ENCODE peak calls at places on chromosomes 7 and 10, in four cellular contexts. N, O, Y and T are unnamed samples. For H3K4me1, the result is how much of the 10 kb centered on the place peaks cover.

GRCh38 chr7:131546126-131546525 is 10.3 kb downstream of the PODXL start:
- DNase-seq in N (no peak), O (no peak), Y (peak), T (no peak)

GRCh38 chr7:84100866-84101265 is 93.7 kb downstream of the SEMA3A start:
- DNase-seq in N (peak), O (peak), Y (no peak), T (no peak)

GRCh38 chr7:51146816-51147586 is 169.6 kb downstream of the COBL start:
- DNase-seq in N (no peak), O (no peak), Y (no peak), T (no peak)

GRCh38 chr10:43921881-43922280 is 273.2 kb upstream of the ZNF32 start:
- DNase-seq in N (no peak), O (no peak), Y (no peak), T (no peak)

GRCh38 chr7:23350466-23350865 is 51.3 kb downstream of the MALSU1 start:
- DNase-seq in N (no peak), O (no peak), Y (no peak), T (no peak)

GRCh38 chr7:41652265-41652664 is 50.6 kb downstream of the INHBA start:
- DNase-seq in N (peak), O (no peak), Y (no peak), T (no peak)

GRCh38 chr10:129470103-129470851 is 3.2 kb downstream of the MGMT start:
- DNase-seq in N (no peak), O (no peak), Y (no peak), T (no peak)

GRCh38 chr7:143354965-143355364 is 7.5 kb downstream of the FAM131B start:
- DNase-seq in N (no peak), O (no peak), Y (no peak), T (no peak)

GRCh38 chr10:124222298-124223000 is 129.1 kb upstream of the CHST15 start:
- DNase-seq in N (no peak), O (no peak), Y (no peak), T (no peak)

GRCh38 chr7:123823898-123824753 is 20.8 kb upstream of the HYAL4 start:
- DNase-seq in N (no peak), O (no peak), Y (no peak), T (no peak)

GRCh38 chr10:17171131-17171530 is 30.3 kb downstream of the TRDMT1 start:
- DNase-seq in N (peak), O (no peak), Y (no peak), T (no peak)

GRCh38 chr10:43259981-43260761 is 6.7 kb downstream of the RASGEF1A start:
- DNase-seq in N (peak), O (no peak), Y (peak), T (peak)

GRCh38 chr7:6705959-6706665 is 635 bp downstream of the ZNF12 start:
- DNase-seq in N (peak), O (peak), Y (peak), T (peak)

GRCh38 chr7:128833148-128833938 is 3.1 kb downstream of the FLNC start:
- DNase-seq in N (peak), O (no peak), Y (no peak), T (peak)

GRCh38 chr7:43501881-43502280 is 81.0 kb upstream of the STK17A start:
- DNase-seq in N (peak), O (no peak), Y (no peak), T (no peak)

GRCh38 chr7:43868681-43869017 is 668 bp downstream of the MRPS24 start:
- DNase-seq in N (no peak), O (no peak), Y (no peak), T (no peak)

GRCh38 chr7:114711244-114711643 is 210.7 kb upstream of the MDFIC start:
- DNase-seq in N (no peak), O (no peak), Y (no peak), T (no peak)

GRCh38 chr10:5447611-5448071 is 35.3 kb downstream of the NET1 start:
- DNase-seq in N (no peak), O (no peak), Y (no peak), T (no peak)

DNA sequence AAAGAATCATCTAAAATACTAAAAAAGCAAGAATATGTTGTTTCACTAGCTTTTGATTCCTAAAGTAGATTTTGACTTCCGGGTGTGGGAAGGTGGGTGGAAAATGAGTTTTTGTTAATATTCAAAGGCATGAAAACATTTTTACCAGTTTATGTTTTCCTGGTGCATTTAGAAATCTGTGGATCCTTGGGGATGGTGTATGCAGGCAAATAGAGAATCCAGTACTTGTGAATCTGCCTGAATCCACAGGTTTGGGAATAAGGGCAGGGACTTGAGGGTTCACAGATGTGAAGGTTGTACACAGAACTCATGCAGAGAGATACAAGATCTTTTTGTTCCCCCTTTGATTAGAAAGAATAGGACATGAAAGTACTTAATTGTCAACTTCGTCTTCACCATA is 22.4 kb downstream of the AUTS2 start:
- DNase-seq in N (no peak), O (no peak), Y (no peak), T (no peak)
- H3K4me1 ChIP-seq in N (half or more), O (under half), Y (under half), T (under half)

GRCh38 chr7:134669845-134670373 is 23.3 kb downstream of the BPGM start:
- DNase-seq in N (peak), O (peak), Y (peak), T (no peak)
- H3K4me3 ChIP-seq in N (no peak), O (no peak), Y (no peak), T (no peak)

GRCh38 chr10:116026315-116026714 is 246.7 kb downstream of the GFRA1 start:
- DNase-seq in N (no peak), O (peak), Y (no peak), T (no peak)
- TF ChIP-seq CTCF in N (no peak), O (no peak), Y (no peak), T (no peak)

GRCh38 chr10:119286516-119286915 is 79.1 kb downstream of the GRK5 start:
- DNase-seq in N (no peak), O (no peak), Y (no peak), T (no peak)
- H3K4me1 ChIP-seq in N (under half), O (under half), Y (under half), T (under half)

GRCh38 chr10:24118246-24118645 is 90.7 kb upstream of the KIAA1217 start:
- DNase-seq in N (peak), O (no peak), Y (no peak), T (no peak)
- H3K4me3 ChIP-seq in N (no peak), O (no peak), Y (no peak), T (no peak)

GRCh38 chr7:108973075-108973474 is 403.4 kb downstream of the DNAJB9 start:
- DNase-seq in N (peak), O (no peak), Y (no peak), T (no peak)
- TF ChIP-seq CTCF in N (no peak), O (peak), Y (peak), T (no peak)

DNA sequence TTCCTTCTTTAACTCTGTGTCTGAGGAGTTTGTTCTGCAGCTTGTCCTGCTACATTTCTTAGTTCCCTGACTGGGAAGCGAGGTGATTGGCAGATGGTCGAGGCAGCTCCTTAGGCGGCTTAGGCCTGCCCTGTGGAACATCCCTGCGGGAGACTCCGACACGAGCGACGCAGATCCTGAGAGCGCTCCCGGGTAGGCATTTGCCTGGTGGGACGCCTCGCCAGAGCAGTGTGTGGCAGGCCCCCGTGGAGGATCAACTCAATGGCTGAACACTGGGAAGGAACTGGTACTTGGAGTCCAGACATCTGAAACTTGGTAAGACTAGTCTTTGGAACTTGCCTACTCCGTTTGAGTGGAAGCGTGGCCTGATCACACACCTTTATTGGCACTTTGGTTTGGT is 42.5 kb downstream of the MAP3K8 start:
- DNase-seq in N (no peak), O (no peak), Y (no peak), T (no peak)
- H3K4me1 ChIP-seq in N (under half), O (under half), Y (under half), T (under half)